ENCODE peak calls at places on chromosomes 11 and 22, in nine cellular contexts. P is HFFc6, F is AG10803, Q is GM18507, E is left ventricle myocardium inferior, Y is HTR-8/SVneo, J is psoas muscle, K is cardiac septum, U is frontal cortex. H is an unnamed sample.

GRCh38 chr11:91296628-91297027 is 928.0 kb upstream of the FAT3 start:
- DNase-seq in P (no peak), F (no peak), Q (no peak), E (no peak), Y (no peak), J (no peak), K (no peak), U (no peak), H (no peak)

GRCh38 chr11:119933164-119933563 is 204.2 kb upstream of the NECTIN1 start:
- DNase-seq in P (no peak), F (no peak), Q (no peak), E (no peak), Y (no peak), J (no peak), K (no peak), U (no peak), H (no peak)

GRCh38 chr11:13669544-13670488 is 1.3 kb downstream of the FAR1 start:
- DNase-seq in P (no peak), F (peak), Q (no peak), E (no peak), Y (no peak), J (no peak), K (no peak), U (no peak), H (no peak)

GRCh38 chr11:78274739-78275138 is 86.0 kb downstream of the USP35 start:
- DNase-seq in P (no peak), F (no peak), Q (no peak), E (no peak), Y (no peak), J (no peak), K (no peak), U (no peak), H (no peak)

GRCh38 chr22:27531782-27532530 is 269.6 kb downstream of the MN1 start:
- DNase-seq in P (peak), F (peak), Q (no peak), E (no peak), Y (peak), J (no peak), K (no peak), U (no peak), H (no peak)

GRCh38 chr22:22955866-22956535 is 68.4 kb downstream of the IGLL5 start:
- DNase-seq in P (peak), F (peak), Q (no peak), E (no peak), Y (peak), J (peak), K (peak), U (no peak), H (no peak)

GRCh38 chr11:78030429-78031325 is 7.6 kb upstream of the KCTD14 start:
- DNase-seq in P (no peak), F (peak), Q (no peak), E (peak), Y (peak), J (peak), K (peak), U (peak), H (no peak)

GRCh38 chr22:31347251-31348008 is 1.3 kb upstream of the PATZ1 start:
- DNase-seq in P (peak), F (peak), Q (no peak), E (peak), Y (peak), J (peak), K (peak), U (peak), H (no peak)

GRCh38 chr11:89175796-89176195 is 1.9 kb upstream of the TYR start:
- DNase-seq in P (no peak), F (peak), Q (no peak), E (no peak), Y (no peak), J (no peak), K (no peak), U (no peak), H (no peak)

GRCh38 chr11:35886759-35887158 is 57.1 kb upstream of the LDLRAD3 start:
- DNase-seq in P (no peak), F (no peak), Q (no peak), E (no peak), Y (no peak), J (no peak), K (no peak), U (no peak), H (no peak)

GRCh38 chr11:33703771-33704170 is 3.1 kb upstream of the C11orf91 start:
- DNase-seq in P (no peak), F (peak), Q (no peak), E (no peak), Y (no peak), J (peak), K (no peak), U (no peak), H (peak)